ENCODE peak calls at places on chromosomes 13 and 19, in seven cellular contexts. Q is breast epithelium; K is tibial nerve; H is CD8-positive, alpha-beta memory T cell; D is effector memory CD4-positive, alpha-beta T cell; M is colonic mucosa; I is A673. E is an unnamed sample.
A peak's percentile ranks its signal among the peaks of the same experiment; 100 is the strongest.

GRCh38 chr19:1856698-1857603 is 6.4 kb downstream of the KLF16 start:
- DNase-seq in Q (peak; percentile 78), K (peak; percentile 50), H (peak; percentile 42), D (no peak), M (peak; percentile 95), I (no peak), E (no peak)

GRCh38 chr19:7808108-7808507 is 21.9 kb upstream of the EVI5L start:
- DNase-seq in Q (no peak), K (no peak), H (no peak), D (no peak), M (no peak), I (no peak), E (no peak)

GRCh38 chr13:71240906-71241305 is 626.1 kb downstream of the DACH1 start:
- DNase-seq in Q (no peak), K (no peak), H (no peak), D (no peak), M (no peak), I (peak; percentile 9), E (no peak)

GRCh38 chr19:15115080-15115479 is 7.9 kb downstream of the SYDE1 start:
- DNase-seq in Q (no peak), K (peak; percentile 48), H (no peak), D (no peak), M (peak; percentile 53), I (no peak), E (no peak)

GRCh38 chr13:99144306-99144705 is 56.3 kb upstream of the UBAC2 start:
- DNase-seq in Q (no peak), K (no peak), H (no peak), D (no peak), M (no peak), I (no peak), E (no peak)

GRCh38 chr19:19637186-19637522 is 6.3 kb downstream of the GMIP start:
- DNase-seq in Q (no peak), K (no peak), H (no peak), D (no peak), M (no peak), I (no peak), E (no peak)

GRCh38 chr13:44218501-44219240 is 155.0 kb upstream of the SERP2 start:
- DNase-seq in Q (peak; percentile 57), K (peak; percentile 75), H (no peak), D (no peak), M (peak; percentile 60), I (no peak), E (no peak)

GRCh38 chr13:109788372-109789195 is 2.2 kb upstream of the IRS2 start:
- DNase-seq in Q (no peak), K (no peak), H (no peak), D (no peak), M (no peak), I (no peak), E (no peak)

GRCh38 chr19:40576181-40576584 is 490 bp upstream of the SHKBP1 start:
- DNase-seq in Q (no peak), K (no peak), H (no peak), D (no peak), M (no peak), I (no peak), E (no peak)

DNA sequence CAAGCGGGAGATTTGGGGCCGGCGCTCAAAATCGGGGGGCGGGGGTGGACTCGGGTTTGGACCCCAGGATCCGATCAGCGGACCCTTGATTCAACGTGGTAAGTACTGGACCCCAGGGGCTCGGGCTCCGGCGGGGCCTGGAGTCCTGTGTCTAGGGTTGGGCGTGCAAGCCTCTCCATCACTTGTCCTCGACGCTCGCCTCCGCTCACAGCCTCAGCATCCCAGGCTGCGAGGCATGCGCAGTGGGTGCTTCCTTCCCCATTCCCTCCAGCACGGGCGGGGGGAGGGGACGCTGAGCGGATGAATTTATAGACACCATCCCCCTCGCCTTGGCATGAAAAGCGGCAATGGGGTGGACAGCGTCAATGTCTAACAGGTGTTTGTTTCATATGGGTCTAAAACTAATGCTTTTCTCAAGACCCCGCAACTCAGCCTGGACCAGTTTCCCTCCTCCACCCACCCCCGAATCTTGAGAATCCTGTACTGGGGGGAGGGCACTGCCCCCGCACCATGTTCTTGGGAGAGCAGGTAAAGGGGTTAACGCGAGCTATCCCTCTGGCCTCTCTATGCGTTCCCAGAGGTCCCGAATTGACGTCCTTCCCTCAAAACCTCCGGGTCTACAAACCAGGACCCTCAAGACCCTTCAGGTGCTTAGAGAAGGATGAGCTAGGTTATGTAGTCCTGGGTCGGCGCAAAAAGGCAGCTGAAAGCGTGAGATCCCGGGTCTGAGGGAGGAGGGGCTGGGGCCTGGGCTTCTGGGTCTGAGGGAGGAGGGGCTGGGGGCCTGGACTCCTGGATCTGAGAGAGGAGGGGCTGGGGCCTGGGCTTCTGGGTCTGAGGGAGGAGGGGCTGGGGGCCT is 556 bp downstream of the CPT1C start:
- DNase-seq in Q (no peak), K (no peak), H (no peak), D (no peak), M (peak; percentile 44), I (peak; percentile 88), E (no peak)
- H3K4me3 ChIP-seq in Q (peak overlapping the region; percentile 75), K (peak overlapping the region; percentile 26), H (peak overlapping the region; percentile 47), D (peak overlapping the region; percentile 43), M (peak overlapping the region; percentile 42), I (peak overlapping the region; percentile 49), E (peak overlapping the region; percentile 54)

GRCh38 chr19:624433-625109 is 8.8 kb downstream of the POLRMT start:
- DNase-seq in Q (no peak), K (no peak), H (no peak), D (no peak), M (no peak), I (no peak), E (no peak)

GRCh38 chr19:623974-624373 is 9.4 kb downstream of the POLRMT start:
- DNase-seq in Q (no peak), K (peak; percentile 86), H (no peak), D (no peak), M (no peak), I (peak; percentile 59), E (no peak)

GRCh38 chr19:621819-622218 is 11.5 kb downstream of the POLRMT start:
- DNase-seq in Q (no peak), K (no peak), H (no peak), D (no peak), M (no peak), I (no peak), E (no peak)

GRCh38 chr19:623175-623916 is 10.0 kb downstream of the POLRMT start:
- DNase-seq in Q (no peak), K (no peak), H (no peak), D (no peak), M (no peak), I (no peak), E (no peak)

GRCh38 chr19:622666-623065 is 10.7 kb downstream of the POLRMT start:
- DNase-seq in Q (no peak), K (no peak), H (no peak), D (no peak), M (no peak), I (no peak), E (no peak)
- H3K36me3 ChIP-seq in Q (no peaks in the 10 kb centered on the region), K (peaks cover 95% of the 10 kb centered on the region), H (peaks cover 7% of the 10 kb centered on the region), D (peaks cover 63% of the 10 kb centered on the region), M (peaks cover 13% of the 10 kb centered on the region), I (peaks cover 50% of the 10 kb centered on the region), E (peaks cover 36% of the 10 kb centered on the region)

GRCh38 chr19:41908724-41909464 is 19.4 kb downstream of the ERFL start:
- DNase-seq in Q (no peak), K (no peak), H (no peak), D (no peak), M (no peak), I (no peak), E (no peak)
- H3K27me3 ChIP-seq in Q (no peaks in the 10 kb centered on the region), K (no peaks in the 10 kb centered on the region), H (peaks cover 7% of the 10 kb centered on the region), D (peaks cover 7% of the 10 kb centered on the region), M (peaks cover 25% of the 10 kb centered on the region), I (peaks cover 22% of the 10 kb centered on the region), E (peaks cover 36% of the 10 kb centered on the region)

GRCh38 chr13:30601836-30602235 is 15.9 kb upstream of the USPL1 start:
- DNase-seq in Q (no peak), K (no peak), H (no peak), D (no peak), M (no peak), I (no peak), E (no peak)

GRCh38 chr13:30605052-30605451 is 12.7 kb upstream of the USPL1 start:
- DNase-seq in Q (no peak), K (no peak), H (no peak), D (no peak), M (no peak), I (no peak), E (no peak)

DNA sequence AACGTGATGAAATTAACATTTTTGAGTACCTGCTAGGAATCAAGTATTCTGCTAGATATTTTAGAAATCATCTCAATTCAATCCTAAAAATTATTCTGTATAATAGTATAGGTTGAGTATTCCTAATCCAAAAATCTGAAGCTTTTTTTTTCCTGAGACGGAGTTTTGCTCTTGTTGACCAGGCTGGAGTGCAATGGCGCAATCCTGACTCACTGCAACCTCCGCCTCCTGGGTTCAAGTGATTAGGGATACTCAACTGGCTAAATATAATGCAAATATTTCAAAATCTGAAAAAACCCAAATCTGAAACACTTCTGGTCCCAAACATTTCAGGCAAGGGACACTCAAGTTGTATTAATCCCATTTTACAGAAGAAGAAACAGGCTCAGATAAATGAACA is 17.2 kb upstream of the USPL1 start:
- DNase-seq in Q (no peak), K (no peak), H (no peak), D (no peak), M (no peak), I (no peak), E (no peak)
- H3K4me3 ChIP-seq in Q (no peak overlapping the region), K (no peak overlapping the region), H (no peak overlapping the region), D (no peak overlapping the region), M (no peak overlapping the region), I (no peak overlapping the region), E (no peak overlapping the region)

DNA sequence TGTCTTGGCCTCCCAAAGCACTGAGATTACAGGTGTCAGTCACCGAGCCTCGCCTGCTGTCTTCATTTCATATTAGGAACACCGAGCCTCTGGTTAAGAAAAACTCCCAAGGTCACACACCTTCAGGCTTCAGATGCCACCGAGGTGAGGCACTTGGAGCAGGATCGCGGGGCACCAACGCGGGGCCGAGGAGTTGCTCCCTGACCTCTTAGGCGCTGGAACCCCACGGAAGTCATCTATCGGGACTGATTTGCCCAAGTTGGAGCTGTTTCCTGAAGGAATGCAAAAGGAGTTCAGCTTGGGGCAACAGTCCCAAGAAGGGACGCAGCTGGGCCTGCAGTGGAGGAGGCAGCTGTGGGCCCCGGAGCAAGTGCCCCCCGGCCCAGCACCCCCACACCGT is 50.3 kb upstream of the XPO4 start:
- DNase-seq in Q (no peak), K (no peak), H (no peak), D (no peak), M (no peak), I (no peak), E (no peak)
- H3K36me3 ChIP-seq in Q (no peaks in the 10 kb centered on the region), K (no peaks in the 10 kb centered on the region), H (no peaks in the 10 kb centered on the region), D (no peaks in the 10 kb centered on the region), M (no peaks in the 10 kb centered on the region), I (no peaks in the 10 kb centered on the region), E (no peaks in the 10 kb centered on the region)

GRCh38 chr13:28492527-28493367 is 2.2 kb downstream of the FLT1 start:
- DNase-seq in Q (no peak), K (no peak), H (no peak), D (no peak), M (no peak), I (no peak), E (no peak)
- H3K27me3 ChIP-seq in Q (peaks cover 12% of the 10 kb centered on the region), K (no peaks in the 10 kb centered on the region), H (no peaks in the 10 kb centered on the region), D (peaks cover 21% of the 10 kb centered on the region), M (peaks cover 45% of the 10 kb centered on the region), I (peaks cover 48% of the 10 kb centered on the region), E (no peaks in the 10 kb centered on the region)